ENCODE peak calls at places on chromosomes 4 and X, in five cellular contexts. K, E, X, A and R are unnamed samples.

GRCh38 chr4:87489678-87490077 is 39.5 kb downstream of the SPARCL1 start:
- DNase-seq in K (no peak), E (no peak), X (no peak), A (no peak), R (no peak)

GRCh38 chrX:45031830-45032229 is 158.8 kb downstream of the KDM6A start:
- DNase-seq in K (no peak), E (no peak), X (no peak), A (no peak), R (no peak)

GRCh38 chr4:184962125-184962638 is 56.1 kb upstream of the HELT start:
- DNase-seq in K (no peak), E (no peak), X (peak; percentile 44), A (no peak), R (no peak)

GRCh38 chr4:7876096-7876993 is 63.3 kb downstream of the AFAP1 start:
- DNase-seq in K (no peak), E (peak; percentile 33), X (no peak), A (peak; percentile 58), R (no peak)

GRCh38 chr4:5043579-5043978 is 7.7 kb upstream of the STK32B start:
- DNase-seq in K (no peak), E (no peak), X (peak; percentile 19), A (no peak), R (no peak)

GRCh38 chr4:15753786-15754185 is 24.3 kb upstream of the CD38 start:
- DNase-seq in K (no peak), E (no peak), X (peak; percentile 52), A (no peak), R (peak; percentile 67)

GRCh38 chr4:27350161-27350560 is 489.5 kb downstream of the STIM2 start:
- DNase-seq in K (no peak), E (no peak), X (no peak), A (peak; percentile 37), R (no peak)

GRCh38 chrX:119423631-119424030 is 24.5 kb downstream of the SLC25A43 start:
- DNase-seq in K (no peak), E (no peak), X (no peak), A (no peak), R (no peak)

GRCh38 chr4:48654015-48654664 is 125.9 kb downstream of the FRYL start:
- DNase-seq in K (no peak), E (no peak), X (no peak), A (peak; percentile 33), R (no peak)

GRCh38 chrX:4841216-4841745 is 1127.8 kb upstream of the PRKX start:
- DNase-seq in K (no peak), E (no peak), X (no peak), A (peak; percentile 12), R (no peak)

GRCh38 chr4:61079427-61079826 is 120.7 kb upstream of the ADGRL3 start:
- DNase-seq in K (no peak), E (no peak), X (no peak), A (peak; percentile 9), R (no peak)

GRCh38 chr4:112819729-112820128 is 182.8 kb downstream of the LARP7 start:
- DNase-seq in K (no peak), E (no peak), X (no peak), A (no peak), R (no peak)

GRCh38 chr4:147732516-147733193 is 767 bp downstream of the ARHGAP10 start:
- DNase-seq in K (no peak), E (peak; percentile 43), X (peak; percentile 63), A (peak; percentile 47), R (no peak)

GRCh38 chr4:10347281-10347795 is 109.9 kb downstream of the ZNF518B start:
- DNase-seq in K (no peak), E (no peak), X (no peak), A (no peak), R (no peak)

GRCh38 chr4:152968806-152969394 is 32.8 kb downstream of the FHDC1 start:
- DNase-seq in K (no peak), E (no peak), X (no peak), A (no peak), R (no peak)

GRCh38 chr4:82774711-82775171 is 23.9 kb downstream of the SCD5 start:
- DNase-seq in K (no peak), E (no peak), X (no peak), A (peak; percentile 25), R (no peak)

GRCh38 chr4:183200453-183200852 is 101.4 kb downstream of the WWC2 start:
- DNase-seq in K (no peak), E (no peak), X (no peak), A (peak; percentile 96), R (peak; percentile 66)

GRCh38 chrX:71181558-71181909 is 36.9 kb downstream of the NLGN3 start:
- DNase-seq in K (no peak), E (no peak), X (no peak), A (no peak), R (no peak)

GRCh38 chrX:133444196-133444595 is 28.9 kb upstream of the GPC4 start:
- DNase-seq in K (no peak), E (no peak), X (no peak), A (peak; percentile 8), R (no peak)

GRCh38 chr4:31007858-31008257 is 287.7 kb downstream of the PCDH7 start:
- DNase-seq in K (no peak), E (no peak), X (no peak), A (no peak), R (no peak)

GRCh38 chr4:96519291-96519690 is 679.4 kb downstream of the PDHA2 start:
- DNase-seq in K (no peak), E (no peak), X (no peak), A (peak; percentile 31), R (no peak)

GRCh38 chrX:31266172-31267076 is 194.6 kb upstream of the FTHL17 start:
- DNase-seq in K (no peak), E (peak; percentile 57), X (peak; percentile 68), A (peak; percentile 24), R (no peak)

GRCh38 chr4:52877006-52877405 is 14.9 kb downstream of the RASL11B start:
- DNase-seq in K (no peak), E (no peak), X (no peak), A (no peak), R (no peak)

GRCh38 chr4:26124753-26125236 is 196.0 kb upstream of the RBPJ start:
- DNase-seq in K (no peak), E (no peak), X (no peak), A (no peak), R (no peak)

GRCh38 chr4:116439330-116439729 is 646.0 kb downstream of the TRAM1L1 start:
- DNase-seq in K (no peak), E (no peak), X (no peak), A (no peak), R (no peak)

GRCh38 chr4:119040711-119041185 is 94.9 kb upstream of the MYOZ2 start:
- DNase-seq in K (no peak), E (no peak), X (no peak), A (peak; percentile 89), R (no peak)

GRCh38 chr4:26268246-26268645 is 52.6 kb upstream of the RBPJ start:
- DNase-seq in K (no peak), E (no peak), X (no peak), A (no peak), R (no peak)

GRCh38 chr4:6403400-6403685 is 69.1 kb downstream of the PPP2R2C start:
- DNase-seq in K (no peak), E (no peak), X (no peak), A (no peak), R (no peak)

GRCh38 chrX:135393046-135393445 is 28.7 kb upstream of the SMIM10L2A start:
- DNase-seq in K (no peak), E (no peak), X (no peak), A (no peak), R (no peak)